ENCODE peak calls at places on chromosomes 7 and 10, in ten cellular contexts. V is MG63; B is dermis microvascular lymphatic vessel endothelial cell; P is iPS-NIHi11; W is amniotic epithelial cell; F is CD4-positive, CD25-positive, alpha-beta regulatory T cell; Q is RWPE1; N is kidney glomerular epithelial cell; H is LoVo; S is EH. L is an unnamed sample.

GRCh38 chr7:158471716-158472115 is 115.9 kb downstream of the PTPRN2 start:
- DNase-seq in N (no peak), H (no peak), Q (no peak), F (no peak), W (no peak), B (no peak), P (no peak), S (no peak), V (no peak), L (no peak)

GRCh38 chr10:124280916-124281315 is 137.8 kb downstream of the OAT start:
- DNase-seq in B (no peak), H (no peak), S (no peak), V (no peak), N (no peak), P (no peak), W (no peak), Q (no peak), F (no peak), L (no peak)

GRCh38 chr7:7565746-7566650 is 686 bp upstream of the MIOS start:
- DNase-seq in H (peak), N (peak), P (peak), S (no peak), V (no peak), Q (peak), B (no peak), F (no peak), W (no peak), L (no peak)

GRCh38 chr7:141071260-141071854 is 2.5 kb upstream of the TMEM178B start:
- DNase-seq in V (no peak), W (no peak), Q (peak), N (peak), P (peak), H (peak), B (no peak), S (peak), F (peak), L (no peak)

GRCh38 chr10:227014-227413 is 91.8 kb downstream of the ZMYND11 start:
- DNase-seq in F (no peak), Q (no peak), P (no peak), S (peak), N (no peak), B (no peak), V (no peak), H (no peak), W (peak), L (no peak)

GRCh38 chr10:112348759-112349158 is 25.2 kb upstream of the ACSL5 start:
- DNase-seq in H (no peak), Q (no peak), B (no peak), F (no peak), V (no peak), P (no peak), N (no peak), W (no peak), S (no peak), L (no peak)

GRCh38 chr7:81845628-81846259 is 75.9 kb upstream of the HGF start:
- DNase-seq in W (peak), N (no peak), Q (no peak), S (peak), H (no peak), V (no peak), F (no peak), P (no peak), B (peak), L (no peak)

GRCh38 chr10:14528450-14528849 is 197.7 kb upstream of the FRMD4A start:
- DNase-seq in Q (no peak), F (peak), V (no peak), S (no peak), P (no peak), N (no peak), W (no peak), H (no peak), B (no peak), L (no peak)

GRCh38 chr7:464712-465461 is 54.8 kb downstream of the PDGFA start:
- DNase-seq in Q (no peak), H (no peak), V (no peak), F (no peak), W (peak), S (peak), N (no peak), P (no peak), B (peak), L (no peak)

GRCh38 chr7:94088560-94088959 is 84.4 kb upstream of the BET1 start:
- DNase-seq in H (no peak), W (no peak), Q (no peak), S (peak), N (no peak), P (no peak), F (no peak), B (peak), V (no peak), L (no peak)

GRCh38 chr10:95411635-95412034 is 120.8 kb upstream of the PDLIM1 start:
- DNase-seq in W (no peak), H (no peak), Q (no peak), S (no peak), B (no peak), N (no peak), V (no peak), F (no peak), P (peak), L (no peak)

GRCh38 chr7:9796241-9796640 is 1177.4 kb upstream of the PHF14 start:
- DNase-seq in P (no peak), H (no peak), Q (no peak), B (no peak), V (no peak), N (no peak), F (no peak), S (no peak), W (no peak), L (no peak)

GRCh38 chr7:120740348-120740747 is 117.6 kb downstream of the TSPAN12 start:
- DNase-seq in B (peak), S (peak), H (no peak), F (no peak), Q (no peak), V (no peak), N (no peak), W (no peak), P (no peak), L (no peak)

GRCh38 chr7:98418636-98419315 is 17.9 kb upstream of the BAIAP2L1 start:
- DNase-seq in F (peak), P (peak), Q (peak), B (peak), N (peak), W (peak), V (peak), H (peak), S (peak), L (no peak)

GRCh38 chr7:40401406-40401805 is 266.6 kb downstream of the SUGCT start:
- DNase-seq in B (peak), S (peak), W (no peak), F (no peak), V (no peak), P (no peak), H (no peak), N (no peak), Q (no peak), L (no peak)

GRCh38 chr7:18119985-18120384 is 92.3 kb upstream of the PRPS1L1 start:
- DNase-seq in H (no peak), V (no peak), P (no peak), W (peak), F (no peak), S (peak), N (no peak), B (peak), Q (no peak), L (no peak)

GRCh38 chr10:102421645-102422585 is 1.3 kb downstream of the FBXL15 start:
- DNase-seq in H (peak), V (peak), F (no peak), W (no peak), Q (no peak), S (no peak), P (peak), N (no peak), B (peak), L (no peak)

GRCh38 chr7:43592321-43592720 is 9.4 kb downstream of the STK17A start:
- DNase-seq in V (no peak), S (no peak), Q (no peak), W (no peak), H (no peak), F (no peak), P (no peak), B (no peak), N (peak), L (no peak)

GRCh38 chr7:81715984-81716588 is 53.8 kb downstream of the HGF start:
- DNase-seq in Q (peak), N (peak), W (peak), P (no peak), V (no peak), H (peak), S (peak), B (peak), F (no peak), L (no peak)

L was measured in stimulated activated CD8-positive, alpha-beta memory T cell treated with anti-CD3 and anti-CD28 coated beads, Interleukin-4, amount 100 ng/mL, for 4 hours.